ENCODE peak calls at places on chromosome 17, in seven cellular contexts. One of them, this sample, is unnamed.
A peak's percentile ranks its signal among the peaks of the same experiment; 100 is the strongest.

GRCh38 chr17:8122391-8122922 is 1.4 kb downstream of the HES7 start:
- DNase-seq in BJ: no peak
- DNase-seq in body of pancreas: no peak
- DNase-seq in astrocyte of the spinal cord: peak; percentile 51
- DNase-seq in left ventricle myocardium inferior: no peak
- DNase-seq in tibial nerve: peak; percentile 43
- DNase-seq in astrocyte of the cerebellum: no peak
- DNase-seq in this sample: no peak

GRCh38 chr17:77432791-77433190 is 292.0 kb downstream of the SEC14L1 start:
- DNase-seq in body of pancreas: no peak
- DNase-seq in BJ: no peak
- DNase-seq in astrocyte of the spinal cord: no peak
- DNase-seq in tibial nerve: no peak
- DNase-seq in astrocyte of the cerebellum: no peak
- DNase-seq in left ventricle myocardium inferior: no peak
- DNase-seq in this sample: no peak

GRCh38 chr17:9115446-9116265 is 94.3 kb downstream of the NTN1 start:
- DNase-seq in left ventricle myocardium inferior: peak; percentile 66
- DNase-seq in astrocyte of the spinal cord: peak; percentile 65
- DNase-seq in tibial nerve: peak; percentile 65
- DNase-seq in astrocyte of the cerebellum: peak; percentile 8
- DNase-seq in BJ: no peak
- DNase-seq in body of pancreas: peak; percentile 28
- DNase-seq in this sample: peak; percentile 41

GRCh38 chr17:28033972-28034714 is 8.3 kb upstream of the NLK start:
- DNase-seq in astrocyte of the spinal cord: peak; percentile 82
- DNase-seq in astrocyte of the cerebellum: peak; percentile 49
- DNase-seq in BJ: peak; percentile 60
- DNase-seq in body of pancreas: no peak
- DNase-seq in left ventricle myocardium inferior: no peak
- DNase-seq in tibial nerve: peak; percentile 10
- DNase-seq in this sample: peak; percentile 97

GRCh38 chr17:41360291-41360995 is 9.2 kb downstream of the KRT33B start:
- DNase-seq in body of pancreas: no peak
- DNase-seq in BJ: peak; percentile 75
- DNase-seq in astrocyte of the cerebellum: no peak
- DNase-seq in astrocyte of the spinal cord: peak; percentile 17
- DNase-seq in left ventricle myocardium inferior: no peak
- DNase-seq in tibial nerve: no peak
- DNase-seq in this sample: peak; percentile 42

GRCh38 chr17:33990943-33991706 is 264.0 kb upstream of the CCL2 start:
- DNase-seq in body of pancreas: no peak
- DNase-seq in astrocyte of the spinal cord: no peak
- DNase-seq in astrocyte of the cerebellum: no peak
- DNase-seq in left ventricle myocardium inferior: no peak
- DNase-seq in tibial nerve: no peak
- DNase-seq in BJ: no peak
- DNase-seq in this sample: no peak

GRCh38 chr17:59381716-59382570 is 50.5 kb downstream of the YPEL2 start:
- DNase-seq in BJ: no peak
- DNase-seq in left ventricle myocardium inferior: peak; percentile 59
- DNase-seq in astrocyte of the cerebellum: no peak
- DNase-seq in astrocyte of the spinal cord: no peak
- DNase-seq in body of pancreas: peak; percentile 84
- DNase-seq in tibial nerve: peak; percentile 47
- DNase-seq in this sample: peak; percentile 39

GRCh38 chr17:28416703-28417311 is 10.8 kb upstream of the SLC46A1 start:
- DNase-seq in tibial nerve: peak; percentile 39
- DNase-seq in BJ: no peak
- DNase-seq in astrocyte of the spinal cord: peak; percentile 43
- DNase-seq in astrocyte of the cerebellum: peak; percentile 8
- DNase-seq in left ventricle myocardium inferior: no peak
- DNase-seq in body of pancreas: peak; percentile 81
- DNase-seq in this sample: peak; percentile 74

GRCh38 chr17:333626-334396 is 18.8 kb downstream of the RPH3AL start:
- DNase-seq in tibial nerve: peak; percentile 72
- DNase-seq in astrocyte of the cerebellum: no peak
- DNase-seq in astrocyte of the spinal cord: peak; percentile 12
- DNase-seq in body of pancreas: peak; percentile 91
- DNase-seq in left ventricle myocardium inferior: peak; percentile 83
- DNase-seq in BJ: no peak
- DNase-seq in this sample: no peak

GRCh38 chr17:50575581-50576210 is 15.2 kb downstream of the CACNA1G start:
- DNase-seq in BJ: no peak
- DNase-seq in left ventricle myocardium inferior: no peak
- DNase-seq in astrocyte of the spinal cord: no peak
- DNase-seq in body of pancreas: no peak
- DNase-seq in tibial nerve: no peak
- DNase-seq in astrocyte of the cerebellum: no peak
- DNase-seq in this sample: no peak

GRCh38 chr17:28702752-28703150 is 8.9 kb downstream of the PROCA1 start:
- DNase-seq in astrocyte of the cerebellum: no peak
- DNase-seq in body of pancreas: no peak
- DNase-seq in BJ: no peak
- DNase-seq in astrocyte of the spinal cord: no peak
- DNase-seq in tibial nerve: no peak
- DNase-seq in left ventricle myocardium inferior: no peak
- DNase-seq in this sample: no peak

GRCh38 chr17:34369196-34369500 is 6.1 kb upstream of the CCL1 start:
- DNase-seq in tibial nerve: no peak
- DNase-seq in BJ: no peak
- DNase-seq in left ventricle myocardium inferior: no peak
- DNase-seq in astrocyte of the cerebellum: no peak
- DNase-seq in body of pancreas: no peak
- DNase-seq in astrocyte of the spinal cord: no peak
- DNase-seq in this sample: no peak

GRCh38 chr17:75010683-75011406 is 1.6 kb upstream of the MRPL58 start:
- DNase-seq in body of pancreas: peak; percentile 65
- DNase-seq in astrocyte of the cerebellum: no peak
- DNase-seq in tibial nerve: no peak
- DNase-seq in left ventricle myocardium inferior: peak; percentile 54
- DNase-seq in astrocyte of the spinal cord: peak; percentile 35
- DNase-seq in BJ: no peak
- DNase-seq in this sample: peak; percentile 42

GRCh38 chr17:63490858-63491400 is 14.1 kb downstream of the ACE start:
- DNase-seq in astrocyte of the cerebellum: no peak
- DNase-seq in astrocyte of the spinal cord: no peak
- DNase-seq in BJ: no peak
- DNase-seq in body of pancreas: no peak
- DNase-seq in tibial nerve: no peak
- DNase-seq in left ventricle myocardium inferior: no peak
- DNase-seq in this sample: no peak

GRCh38 chr17:59154335-59154720 is 658 bp downstream of the SKA2 start:
- DNase-seq in astrocyte of the cerebellum: no peak
- DNase-seq in tibial nerve: peak; percentile 23
- DNase-seq in left ventricle myocardium inferior: no peak
- DNase-seq in body of pancreas: peak; percentile 40
- DNase-seq in astrocyte of the spinal cord: no peak
- DNase-seq in BJ: no peak
- DNase-seq in this sample: peak; percentile 49

GRCh38 chr17:44409309-44410028 is 20.0 kb upstream of the ITGA2B start:
- DNase-seq in body of pancreas: no peak
- DNase-seq in astrocyte of the spinal cord: no peak
- DNase-seq in tibial nerve: no peak
- DNase-seq in astrocyte of the cerebellum: no peak
- DNase-seq in BJ: no peak
- DNase-seq in left ventricle myocardium inferior: no peak
- DNase-seq in this sample: no peak

GRCh38 chr17:27226611-27227234 is 67.2 kb upstream of the WSB1 start:
- DNase-seq in astrocyte of the cerebellum: peak; percentile 18
- DNase-seq in body of pancreas: no peak
- DNase-seq in astrocyte of the spinal cord: peak; percentile 64
- DNase-seq in left ventricle myocardium inferior: no peak
- DNase-seq in BJ: no peak
- DNase-seq in tibial nerve: no peak
- DNase-seq in this sample: peak; percentile 52

GRCh38 chr17:76151896-76152454 is 10.9 kb upstream of the FOXJ1 start:
- DNase-seq in body of pancreas: no peak
- DNase-seq in BJ: no peak
- DNase-seq in left ventricle myocardium inferior: no peak
- DNase-seq in astrocyte of the spinal cord: no peak
- DNase-seq in tibial nerve: no peak
- DNase-seq in astrocyte of the cerebellum: no peak
- DNase-seq in this sample: no peak

GRCh38 chr17:62800580-62800979 is 7.5 kb downstream of the MARCHF10 start:
- DNase-seq in BJ: no peak
- DNase-seq in body of pancreas: peak; percentile 60
- DNase-seq in tibial nerve: no peak
- DNase-seq in astrocyte of the cerebellum: no peak
- DNase-seq in astrocyte of the spinal cord: peak; percentile 59
- DNase-seq in left ventricle myocardium inferior: no peak
- DNase-seq in this sample: peak; percentile 36

GRCh38 chr17:9038380-9038779 is 17.1 kb downstream of the NTN1 start:
- DNase-seq in left ventricle myocardium inferior: no peak
- DNase-seq in astrocyte of the spinal cord: no peak
- DNase-seq in BJ: no peak
- DNase-seq in astrocyte of the cerebellum: no peak
- DNase-seq in tibial nerve: no peak
- DNase-seq in body of pancreas: no peak
- DNase-seq in this sample: no peak

GRCh38 chr17:64343071-64343774 is 47.4 kb downstream of the PECAM1 start:
- DNase-seq in body of pancreas: no peak
- DNase-seq in astrocyte of the cerebellum: no peak
- DNase-seq in left ventricle myocardium inferior: no peak
- DNase-seq in BJ: no peak
- DNase-seq in astrocyte of the spinal cord: no peak
- DNase-seq in tibial nerve: no peak
- DNase-seq in this sample: no peak

GRCh38 chr17:62033317-62033716 is 31.8 kb downstream of the MED13 start:
- DNase-seq in BJ: no peak
- DNase-seq in astrocyte of the spinal cord: no peak
- DNase-seq in left ventricle myocardium inferior: no peak
- DNase-seq in astrocyte of the cerebellum: no peak
- DNase-seq in body of pancreas: no peak
- DNase-seq in tibial nerve: no peak
- DNase-seq in this sample: no peak

GRCh38 chr17:4101799-4102405 is 40.9 kb downstream of the ZZEF1 start:
- DNase-seq in astrocyte of the cerebellum: no peak
- DNase-seq in body of pancreas: no peak
- DNase-seq in BJ: no peak
- DNase-seq in astrocyte of the spinal cord: no peak
- DNase-seq in left ventricle myocardium inferior: no peak
- DNase-seq in tibial nerve: no peak
- DNase-seq in this sample: no peak
- H3K4me3 ChIP-seq in astrocyte of the cerebellum: no peak overlapping the region
- H3K4me3 ChIP-seq in body of pancreas: no peak overlapping the region
- H3K4me3 ChIP-seq in BJ: no peak overlapping the region
- H3K4me3 ChIP-seq in astrocyte of the spinal cord: no peak overlapping the region
- H3K4me3 ChIP-seq in left ventricle myocardium inferior: no peak overlapping the region
- H3K4me3 ChIP-seq in tibial nerve: no peak overlapping the region
- H3K4me3 ChIP-seq in this sample: no peak overlapping the region

GRCh38 chr17:4048218-4048617 is 84.0 kb upstream of the ATP2A3 start:
- DNase-seq in left ventricle myocardium inferior: no peak
- DNase-seq in astrocyte of the spinal cord: no peak
- DNase-seq in BJ: no peak
- DNase-seq in astrocyte of the cerebellum: no peak
- DNase-seq in tibial nerve: no peak
- DNase-seq in body of pancreas: no peak
- DNase-seq in this sample: no peak
- TF ChIP-seq CTCF in left ventricle myocardium inferior: no peak
- TF ChIP-seq CTCF in astrocyte of the spinal cord: no peak
- TF ChIP-seq CTCF in BJ: no peak
- TF ChIP-seq CTCF in astrocyte of the cerebellum: no peak
- TF ChIP-seq CTCF in tibial nerve: no peak
- TF ChIP-seq CTCF in body of pancreas: no peak
- TF ChIP-seq CTCF in this sample: no peak

GRCh38 chr17:73283841-73284282 is 22.2 kb upstream of the CPSF4L start:
- DNase-seq in BJ: no peak
- DNase-seq in astrocyte of the cerebellum: no peak
- DNase-seq in astrocyte of the spinal cord: no peak
- DNase-seq in tibial nerve: peak; percentile 76
- DNase-seq in body of pancreas: no peak
- DNase-seq in left ventricle myocardium inferior: no peak
- DNase-seq in this sample: no peak
- H3K4me3 ChIP-seq in BJ: no peak overlapping the region
- H3K4me3 ChIP-seq in astrocyte of the cerebellum: no peak overlapping the region
- H3K4me3 ChIP-seq in astrocyte of the spinal cord: no peak overlapping the region
- H3K4me3 ChIP-seq in tibial nerve: no peak overlapping the region
- H3K4me3 ChIP-seq in body of pancreas: no peak overlapping the region
- H3K4me3 ChIP-seq in left ventricle myocardium inferior: no peak overlapping the region
- H3K4me3 ChIP-seq in this sample: no peak overlapping the region

GRCh38 chr17:79220715-79221291 is 146.2 kb downstream of the ENGASE start:
- DNase-seq in tibial nerve: no peak
- DNase-seq in BJ: no peak
- DNase-seq in body of pancreas: no peak
- DNase-seq in astrocyte of the spinal cord: no peak
- DNase-seq in left ventricle myocardium inferior: no peak
- DNase-seq in astrocyte of the cerebellum: no peak
- DNase-seq in this sample: no peak

GRCh38 chr17:79223471-79223870 is 148.8 kb downstream of the ENGASE start:
- DNase-seq in astrocyte of the spinal cord: no peak
- DNase-seq in BJ: no peak
- DNase-seq in body of pancreas: no peak
- DNase-seq in left ventricle myocardium inferior: no peak
- DNase-seq in tibial nerve: no peak
- DNase-seq in astrocyte of the cerebellum: no peak
- DNase-seq in this sample: no peak

GRCh38 chr17:79220201-79220714 is 145.6 kb downstream of the ENGASE start:
- DNase-seq in astrocyte of the cerebellum: no peak
- DNase-seq in left ventricle myocardium inferior: no peak
- DNase-seq in astrocyte of the spinal cord: no peak
- DNase-seq in BJ: no peak
- DNase-seq in tibial nerve: no peak
- DNase-seq in body of pancreas: no peak
- DNase-seq in this sample: no peak

GRCh38 chr17:79219208-79219935 is 144.7 kb downstream of the ENGASE start:
- DNase-seq in tibial nerve: no peak
- DNase-seq in left ventricle myocardium inferior: no peak
- DNase-seq in BJ: no peak
- DNase-seq in astrocyte of the cerebellum: no peak
- DNase-seq in body of pancreas: no peak
- DNase-seq in astrocyte of the spinal cord: no peak
- DNase-seq in this sample: no peak

GRCh38 chr17:79221597-79221996 is 147.0 kb downstream of the ENGASE start:
- DNase-seq in left ventricle myocardium inferior: no peak
- DNase-seq in astrocyte of the spinal cord: no peak
- DNase-seq in BJ: no peak
- DNase-seq in astrocyte of the cerebellum: no peak
- DNase-seq in body of pancreas: no peak
- DNase-seq in tibial nerve: no peak
- DNase-seq in this sample: no peak
- TF ChIP-seq CTCF in left ventricle myocardium inferior: no peak
- TF ChIP-seq CTCF in astrocyte of the spinal cord: no peak
- TF ChIP-seq CTCF in BJ: no peak
- TF ChIP-seq CTCF in astrocyte of the cerebellum: no peak
- TF ChIP-seq CTCF in body of pancreas: no peak
- TF ChIP-seq CTCF in tibial nerve: no peak
- TF ChIP-seq CTCF in this sample: no peak